ENCODE peak calls at places on chromosomes 7 and 10, in eight cellular contexts. One of them, this sample, is unnamed.

GRCh38 chr7:24979863-24980694 is at the start of gene OSBPL3:
- DNase-seq in activated T-cell treated with anti-CD3 and anti-CD28 coated beads, Interleukin-2, amount 50 U/mL, for 72 hours: peak
- DNase-seq in posterior cingulate gyrus: peak
- DNase-seq in HAP-1: peak
- DNase-seq in H7: peak
- DNase-seq in Calu3: peak
- DNase-seq in SHP77 treated with DMSO at 0.1 percent for 48 hours: no peak
- DNase-seq in occipital lobe: peak
- DNase-seq in this sample: peak

GRCh38 chr7:50761722-50762121 is 21.0 kb downstream of the GRB10 start:
- DNase-seq in activated T-cell treated with anti-CD3 and anti-CD28 coated beads, Interleukin-2, amount 50 U/mL, for 72 hours: no peak
- DNase-seq in H7: no peak
- DNase-seq in occipital lobe: no peak
- DNase-seq in HAP-1: no peak
- DNase-seq in posterior cingulate gyrus: no peak
- DNase-seq in SHP77 treated with DMSO at 0.1 percent for 48 hours: no peak
- DNase-seq in Calu3: no peak
- DNase-seq in this sample: no peak

GRCh38 chr7:27125986-27126394 is 4.6 kb downstream of the HOXA4 start:
- DNase-seq in SHP77 treated with DMSO at 0.1 percent for 48 hours: no peak
- DNase-seq in HAP-1: no peak
- DNase-seq in posterior cingulate gyrus: no peak
- DNase-seq in activated T-cell treated with anti-CD3 and anti-CD28 coated beads, Interleukin-2, amount 50 U/mL, for 72 hours: no peak
- DNase-seq in occipital lobe: no peak
- DNase-seq in Calu3: no peak
- DNase-seq in H7: no peak
- DNase-seq in this sample: no peak

GRCh38 chr7:107390921-107391320 is 78.9 kb upstream of the GPR22 start:
- DNase-seq in activated T-cell treated with anti-CD3 and anti-CD28 coated beads, Interleukin-2, amount 50 U/mL, for 72 hours: no peak
- DNase-seq in H7: no peak
- DNase-seq in SHP77 treated with DMSO at 0.1 percent for 48 hours: no peak
- DNase-seq in HAP-1: peak
- DNase-seq in occipital lobe: no peak
- DNase-seq in Calu3: no peak
- DNase-seq in posterior cingulate gyrus: no peak
- DNase-seq in this sample: no peak

GRCh38 chr7:4209966-4210365 is 472.1 kb upstream of the FOXK1 start:
- DNase-seq in HAP-1: no peak
- DNase-seq in Calu3: no peak
- DNase-seq in posterior cingulate gyrus: peak
- DNase-seq in SHP77 treated with DMSO at 0.1 percent for 48 hours: no peak
- DNase-seq in activated T-cell treated with anti-CD3 and anti-CD28 coated beads, Interleukin-2, amount 50 U/mL, for 72 hours: no peak
- DNase-seq in occipital lobe: no peak
- DNase-seq in H7: no peak
- DNase-seq in this sample: no peak

GRCh38 chr7:100675581-100676350 is 2.2 kb downstream of the GNB2 start:
- DNase-seq in H7: peak
- DNase-seq in SHP77 treated with DMSO at 0.1 percent for 48 hours: no peak
- DNase-seq in Calu3: peak
- DNase-seq in HAP-1: peak
- DNase-seq in occipital lobe: peak
- DNase-seq in activated T-cell treated with anti-CD3 and anti-CD28 coated beads, Interleukin-2, amount 50 U/mL, for 72 hours: peak
- DNase-seq in posterior cingulate gyrus: peak
- DNase-seq in this sample: peak

GRCh38 chr7:134070673-134071072 is 56.5 kb upstream of the LRGUK start:
- DNase-seq in posterior cingulate gyrus: no peak
- DNase-seq in HAP-1: no peak
- DNase-seq in activated T-cell treated with anti-CD3 and anti-CD28 coated beads, Interleukin-2, amount 50 U/mL, for 72 hours: no peak
- DNase-seq in Calu3: no peak
- DNase-seq in occipital lobe: no peak
- DNase-seq in H7: no peak
- DNase-seq in SHP77 treated with DMSO at 0.1 percent for 48 hours: no peak
- DNase-seq in this sample: no peak

GRCh38 chr10:60916025-60916424 is 28.0 kb downstream of the RHOBTB1 start:
- DNase-seq in occipital lobe: no peak
- DNase-seq in H7: peak
- DNase-seq in activated T-cell treated with anti-CD3 and anti-CD28 coated beads, Interleukin-2, amount 50 U/mL, for 72 hours: no peak
- DNase-seq in posterior cingulate gyrus: no peak
- DNase-seq in SHP77 treated with DMSO at 0.1 percent for 48 hours: no peak
- DNase-seq in HAP-1: no peak
- DNase-seq in Calu3: peak
- DNase-seq in this sample: no peak

GRCh38 chr10:68600041-68600778 is 40.1 kb downstream of the TET1 start:
- DNase-seq in posterior cingulate gyrus: peak
- DNase-seq in H7: peak
- DNase-seq in Calu3: peak
- DNase-seq in HAP-1: peak
- DNase-seq in occipital lobe: peak
- DNase-seq in activated T-cell treated with anti-CD3 and anti-CD28 coated beads, Interleukin-2, amount 50 U/mL, for 72 hours: peak
- DNase-seq in SHP77 treated with DMSO at 0.1 percent for 48 hours: peak
- DNase-seq in this sample: peak

GRCh38 chr7:94590526-94591162 is 65.3 kb downstream of the SGCE start:
- DNase-seq in posterior cingulate gyrus: no peak
- DNase-seq in activated T-cell treated with anti-CD3 and anti-CD28 coated beads, Interleukin-2, amount 50 U/mL, for 72 hours: no peak
- DNase-seq in occipital lobe: no peak
- DNase-seq in H7: no peak
- DNase-seq in SHP77 treated with DMSO at 0.1 percent for 48 hours: no peak
- DNase-seq in HAP-1: no peak
- DNase-seq in Calu3: no peak
- DNase-seq in this sample: no peak

GRCh38 chr10:24208661-24209420 is at the start of gene KIAA1217:
- DNase-seq in occipital lobe: no peak
- DNase-seq in activated T-cell treated with anti-CD3 and anti-CD28 coated beads, Interleukin-2, amount 50 U/mL, for 72 hours: peak
- DNase-seq in posterior cingulate gyrus: no peak
- DNase-seq in Calu3: peak
- DNase-seq in H7: peak
- DNase-seq in SHP77 treated with DMSO at 0.1 percent for 48 hours: no peak
- DNase-seq in HAP-1: peak
- DNase-seq in this sample: no peak

GRCh38 chr10:12393831-12394230 is 44.5 kb downstream of the CAMK1D start:
- DNase-seq in occipital lobe: no peak
- DNase-seq in posterior cingulate gyrus: peak
- DNase-seq in SHP77 treated with DMSO at 0.1 percent for 48 hours: no peak
- DNase-seq in Calu3: no peak
- DNase-seq in activated T-cell treated with anti-CD3 and anti-CD28 coated beads, Interleukin-2, amount 50 U/mL, for 72 hours: no peak
- DNase-seq in H7: no peak
- DNase-seq in HAP-1: no peak
- DNase-seq in this sample: no peak

GRCh38 chr7:87144173-87144657 is 8.0 kb upstream of the DMTF1 start:
- DNase-seq in SHP77 treated with DMSO at 0.1 percent for 48 hours: no peak
- DNase-seq in H7: no peak
- DNase-seq in posterior cingulate gyrus: no peak
- DNase-seq in Calu3: no peak
- DNase-seq in HAP-1: no peak
- DNase-seq in activated T-cell treated with anti-CD3 and anti-CD28 coated beads, Interleukin-2, amount 50 U/mL, for 72 hours: no peak
- DNase-seq in occipital lobe: no peak
- DNase-seq in this sample: no peak

GRCh38 chr10:688621-689426 is 644 bp downstream of the DIP2C start:
- DNase-seq in HAP-1: no peak
- DNase-seq in activated T-cell treated with anti-CD3 and anti-CD28 coated beads, Interleukin-2, amount 50 U/mL, for 72 hours: no peak
- DNase-seq in SHP77 treated with DMSO at 0.1 percent for 48 hours: no peak
- DNase-seq in posterior cingulate gyrus: no peak
- DNase-seq in occipital lobe: no peak
- DNase-seq in H7: peak
- DNase-seq in Calu3: peak
- DNase-seq in this sample: peak

GRCh38 chr10:47178537-47179290 is 121.3 kb upstream of the GDF10 start:
- DNase-seq in Calu3: no peak
- DNase-seq in HAP-1: no peak
- DNase-seq in activated T-cell treated with anti-CD3 and anti-CD28 coated beads, Interleukin-2, amount 50 U/mL, for 72 hours: no peak
- DNase-seq in H7: no peak
- DNase-seq in posterior cingulate gyrus: no peak
- DNase-seq in occipital lobe: no peak
- DNase-seq in SHP77 treated with DMSO at 0.1 percent for 48 hours: no peak
- DNase-seq in this sample: no peak

GRCh38 chr7:131721660-131722059 is 165.2 kb upstream of the PODXL start:
- DNase-seq in H7: no peak
- DNase-seq in occipital lobe: no peak
- DNase-seq in Calu3: no peak
- DNase-seq in posterior cingulate gyrus: no peak
- DNase-seq in activated T-cell treated with anti-CD3 and anti-CD28 coated beads, Interleukin-2, amount 50 U/mL, for 72 hours: no peak
- DNase-seq in HAP-1: no peak
- DNase-seq in SHP77 treated with DMSO at 0.1 percent for 48 hours: no peak
- DNase-seq in this sample: no peak